ENCODE peak calls at places on chromosome 22, in four cellular contexts. W is SK-N-SH, G is GM12878, C is K562. Z is an unnamed sample.

GRCh38 chr22:46027219-46028068 is 50.5 kb upstream of the WNT7B start:
- DNase-seq in W (no peak), G (no peak), C (peak; percentile 59), Z (peak; percentile 48)

GRCh38 chr22:46351767-46352166 is 16.3 kb downstream of the TRMU start:
- DNase-seq in G (no peak), C (no peak), W (no peak), Z (no peak)

GRCh38 chr22:47014946-47015345 is 252.5 kb downstream of the TBC1D22A start:
- DNase-seq in W (no peak), C (no peak), G (no peak), Z (no peak)

GRCh38 chr22:47210686-47211085 is 448.2 kb downstream of the TBC1D22A start:
- DNase-seq in C (no peak), G (no peak), W (no peak), Z (no peak)

GRCh38 chr22:35023692-35024363 is 42.1 kb upstream of the ISX start:
- DNase-seq in W (peak; percentile 72), G (no peak), C (peak; percentile 71), Z (peak; percentile 95)

GRCh38 chr22:44424131-44424711 is 73.8 kb downstream of the RTL6 start:
- DNase-seq in W (no peak), C (no peak), G (no peak), Z (no peak)

GRCh38 chr22:45248832-45249561 is 8.3 kb upstream of the KIAA0930 start:
- DNase-seq in W (no peak), C (no peak), G (peak; percentile 78), Z (no peak)

GRCh38 chr22:44659140-44659539 is 42.9 kb upstream of the PRR5 start:
- DNase-seq in C (no peak), W (peak; percentile 67), G (no peak), Z (no peak)

GRCh38 chr22:39356464-39356863 is 6.7 kb downstream of the SYNGR1 start:
- DNase-seq in G (no peak), W (no peak), C (no peak), Z (no peak)

GRCh38 chr22:24583221-24583971 is 9.5 kb downstream of the LRRC75B start:
- DNase-seq in G (no peak), W (peak; percentile 84), C (no peak), Z (no peak)

GRCh38 chr22:43183496-43184263 is 3.3 kb downstream of the TTLL12 start:
- DNase-seq in W (no peak), C (peak; percentile 79), G (no peak), Z (no peak)

GRCh38 chr22:22122348-22123117 is 122.1 kb upstream of the VPREB1 start:
- DNase-seq in G (no peak), W (no peak), C (peak; percentile 26), Z (no peak)

GRCh38 chr22:17234144-17234623 is 14.9 kb upstream of the ADA2 start:
- DNase-seq in C (peak; percentile 26), W (no peak), G (no peak), Z (peak; percentile 93)

GRCh38 chr22:22111267-22111751 is 128.7 kb upstream of the TOP3B start:
- DNase-seq in G (peak; percentile 86), W (no peak), C (peak; percentile 89), Z (no peak)

GRCh38 chr22:17101475-17102296 is 16.9 kb downstream of the IL17RA start:
- DNase-seq in C (no peak), G (no peak), W (no peak), Z (no peak)

GRCh38 chr22:29306830-29307657 is 594 bp downstream of the GAS2L1 start:
- DNase-seq in W (peak; percentile 93), C (peak; percentile 82), G (no peak), Z (peak; percentile 86)

GRCh38 chr22:29630180-29630498 is 26.7 kb downstream of the NF2 start:
- DNase-seq in W (no peak), G (no peak), C (no peak), Z (no peak)

GRCh38 chr22:20508815-20509271 is 1.4 kb downstream of the MED15 start:
- DNase-seq in W (no peak), C (no peak), G (no peak), Z (no peak)

GRCh38 chr22:39593061-39593930 is 22.7 kb downstream of the CACNA1I start:
- DNase-seq in C (no peak), W (no peak), G (no peak), Z (no peak)

GRCh38 chr22:44580176-44580575 is 82.1 kb upstream of the RTL6 start:
- DNase-seq in C (no peak), W (no peak), G (no peak), Z (no peak)

GRCh38 chr22:17769013-17769715 is 5.1 kb downstream of the BID start:
- DNase-seq in C (no peak), W (no peak), G (no peak), Z (no peak)

GRCh38 chr22:40128989-40129388 is 48.7 kb upstream of the TNRC6B start:
- DNase-seq in W (no peak), C (no peak), G (no peak), Z (no peak)

GRCh38 chr22:29202231-29203192 is 3.2 kb upstream of the EMID1 start:
- DNase-seq in C (peak; percentile 35), W (peak; percentile 41), G (peak; percentile 91), Z (peak; percentile 59)

GRCh38 chr22:44648821-44649566 is 53.0 kb upstream of the PRR5 start:
- DNase-seq in C (no peak), G (no peak), W (peak; percentile 19), Z (no peak)

GRCh38 chr22:46756097-46756496 is 6.4 kb upstream of the TBC1D22A start:
- DNase-seq in W (no peak), C (no peak), G (no peak), Z (no peak)

GRCh38 chr22:19329454-19329853 is 37.9 kb upstream of the CLTCL1 start:
- DNase-seq in G (no peak), C (no peak), W (no peak), Z (no peak)

GRCh38 chr22:46613606-46613997 is 6.6 kb upstream of the GRAMD4 start:
- DNase-seq in W (no peak), G (peak; percentile 28), C (no peak), Z (no peak)

GRCh38 chr22:24686280-24686679 is 83.3 kb downstream of the GGT1 start:
- DNase-seq in G (no peak), W (no peak), C (no peak), Z (no peak)

GRCh38 chr22:29872989-29873388 is 10.0 kb upstream of the MTMR3 start:
- DNase-seq in C (no peak), G (no peak), W (no peak), Z (no peak)

GRCh38 chr22:26432619-26433311 is 3.7 kb downstream of the ASPHD2 start:
- DNase-seq in G (peak; percentile 71), W (no peak), C (no peak), Z (no peak)

GRCh38 chr22:42833104-42833503 is 24.0 kb downstream of the ARFGAP3 start:
- DNase-seq in G (peak; percentile 33), W (no peak), C (no peak), Z (no peak)

GRCh38 chr22:22748297-22748743 is 103.9 kb downstream of the GGTLC2 start:
- DNase-seq in G (no peak), C (peak; percentile 78), W (peak; percentile 44), Z (peak; percentile 51)

GRCh38 chr22:44449061-44449682 is 48.9 kb downstream of the RTL6 start:
- DNase-seq in C (peak; percentile 11), W (no peak), G (no peak), Z (no peak)

GRCh38 chr22:45155050-45155840 is 8.5 kb upstream of the NUP50 start:
- DNase-seq in G (no peak), C (no peak), W (peak; percentile 26), Z (no peak)

GRCh38 chr22:19615001-19615461 is 90.8 kb upstream of the CLDN5 start:
- DNase-seq in W (no peak), G (no peak), C (no peak), Z (no peak)

GRCh38 chr22:29254283-29254653 is 13.5 kb downstream of the RHBDD3 start:
- DNase-seq in W (peak; percentile 15), G (no peak), C (no peak), Z (no peak)

GRCh38 chr22:39943366-39943765 is 16.8 kb upstream of the TMA7B start:
- DNase-seq in W (no peak), C (peak; percentile 26), G (no peak), Z (peak; percentile 70)

GRCh38 chr22:30830907-30831306 is 136.2 kb downstream of the OSBP2 start:
- DNase-seq in G (no peak), C (no peak), W (no peak), Z (no peak)

DNA sequence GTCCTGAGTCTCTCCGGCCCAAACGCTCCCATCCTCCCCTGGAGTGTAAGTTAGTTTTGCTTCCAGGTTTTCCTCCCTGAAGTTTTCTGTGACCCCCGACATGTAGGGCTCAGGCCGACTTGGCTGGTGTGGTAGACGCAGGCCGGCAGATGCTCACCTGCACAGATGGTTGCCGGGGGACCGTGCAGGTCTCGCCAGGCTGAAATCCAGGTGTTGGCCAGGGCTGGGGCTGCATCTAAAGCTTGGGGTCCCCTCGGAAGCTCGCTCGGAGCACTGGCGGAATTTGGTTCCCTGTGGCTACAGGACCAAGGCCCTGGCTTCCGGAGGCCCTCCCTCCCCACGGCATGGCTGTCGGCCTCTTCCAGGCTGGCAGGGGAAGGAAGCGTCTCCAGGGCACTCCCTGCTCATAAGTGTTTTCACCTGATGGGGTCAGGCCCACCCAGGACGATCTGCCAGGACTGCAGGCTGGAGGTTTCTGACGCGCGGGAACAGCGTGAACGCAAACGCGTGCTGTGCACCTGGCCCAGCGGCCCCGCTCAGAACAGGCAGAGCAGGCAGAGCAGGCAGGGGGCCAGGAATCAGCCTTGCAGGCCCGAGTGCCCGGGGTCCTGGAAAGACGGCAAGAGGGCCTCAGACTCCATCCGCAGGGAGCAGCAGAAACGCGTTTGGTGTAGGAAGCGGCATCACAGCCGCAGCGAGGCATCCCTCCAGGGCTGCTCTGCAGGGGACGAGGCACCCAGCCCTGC is 258.2 kb downstream of the BRD1 start:
- DNase-seq in W (no peak), C (no peak), G (no peak), Z (no peak)
- TF ChIP-seq USF1 in W (no peak), C (no peak), G (no peak), Z (no peak)

DNA sequence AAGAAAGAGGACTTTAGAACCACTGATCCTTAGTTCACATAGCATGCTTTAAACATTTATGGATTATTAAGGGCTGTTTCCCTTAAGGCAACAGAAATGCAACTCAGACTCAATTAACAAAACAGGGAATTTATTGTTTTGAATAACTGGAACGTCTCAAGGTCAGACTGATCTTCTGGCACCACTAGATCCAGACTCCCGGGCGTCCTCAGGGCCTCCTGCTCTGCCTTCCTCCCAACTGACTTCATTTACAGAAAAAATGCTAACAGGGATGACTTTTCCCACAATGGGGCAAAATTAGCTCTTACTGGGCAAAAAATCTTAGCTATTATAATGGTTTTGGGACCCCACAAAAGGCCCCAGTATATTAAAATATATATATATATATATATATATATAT is 1526.1 kb downstream of the TBC1D22A start:
- DNase-seq in C (no peak), W (no peak), G (no peak), Z (no peak)
- TF ChIP-seq USF1 in C (no peak), W (no peak), G (no peak), Z (no peak)

GRCh38 chr22:36369922-36370781 is 17.6 kb downstream of the MYH9 start:
- DNase-seq in W (no peak), C (peak; percentile 57), G (no peak), Z (no peak)
- TF ChIP-seq USF1 in W (no peak), C (no peak), G (peak; percentile 2), Z (no peak)

GRCh38 chr22:41598081-41598480 is 8.4 kb upstream of the PMM1 start:
- DNase-seq in C (no peak), W (no peak), G (no peak), Z (no peak)
- TF ChIP-seq USF1 in C (no peak), W (no peak), G (no peak), Z (no peak)